ENCODE peak calls at places on chromosomes 7 and 10, in eight cellular contexts. Q is mammary epithelial cell, H is lower lobe of right lung, T is lung, F is hepatocyte, X is mesendoderm, S is left ventricle myocardium inferior, B is prostate gland. V is an unnamed sample. For H3K4me1 and H3K36me3, the result is how much of the 10 kb centered on the place peaks cover.

GRCh38 chr7:10205690-10206089 is 768.0 kb upstream of the PHF14 start:
- DNase-seq in H (no peak), B (no peak), F (no peak), T (no peak), S (no peak), X (no peak), Q (no peak), V (no peak)

GRCh38 chr10:73586583-73586984 is 4.6 kb downstream of the USP54 start:
- DNase-seq in T (no peak), S (no peak), F (peak), B (peak), X (no peak), H (no peak), Q (peak), V (no peak)

GRCh38 chr7:120273476-120273975 is 551 bp downstream of the KCND2 start:
- DNase-seq in B (no peak), F (peak), X (peak), S (peak), T (no peak), Q (peak), H (peak), V (no peak)

GRCh38 chr7:154627571-154628290 is 375.2 kb downstream of the PAXIP1 start:
- DNase-seq in F (no peak), Q (no peak), S (no peak), T (no peak), H (no peak), X (peak), B (no peak), V (no peak)

GRCh38 chr10:91090761-91091529 is 129.5 kb upstream of the PCGF5 start:
- DNase-seq in X (no peak), B (no peak), F (no peak), Q (no peak), S (no peak), T (no peak), H (no peak), V (no peak)

GRCh38 chr10:131184503-131184902 is 127.0 kb downstream of the TCERG1L start:
- DNase-seq in T (no peak), Q (no peak), H (no peak), F (no peak), X (no peak), S (no peak), B (no peak), V (no peak)

GRCh38 chr7:136693166-136694119 is 175.0 kb upstream of the CHRM2 start:
- DNase-seq in Q (no peak), F (no peak), X (no peak), S (no peak), H (no peak), T (no peak), B (no peak), V (no peak)

GRCh38 chr7:128909605-128910568 is 622 bp downstream of the KCP start:
- DNase-seq in F (peak), T (no peak), X (peak), H (no peak), Q (no peak), S (no peak), B (no peak), V (peak)

GRCh38 chr10:2464476-2464875 is 602.9 kb upstream of the PFKP start:
- DNase-seq in H (no peak), S (no peak), F (no peak), X (no peak), Q (no peak), T (no peak), B (no peak), V (no peak)

GRCh38 chr10:84762754-84763394 is 434.5 kb downstream of the CCSER2 start:
- DNase-seq in T (no peak), X (peak), S (no peak), H (no peak), F (no peak), Q (no peak), B (no peak), V (no peak)

GRCh38 chr10:3239066-3239919 is 66.7 kb upstream of the PITRM1 start:
- DNase-seq in Q (peak), T (peak), X (peak), F (peak), B (peak), S (peak), H (peak), V (peak)

GRCh38 chr10:24214762-24215161 is 5.8 kb downstream of the KIAA1217 start:
- DNase-seq in Q (no peak), H (peak), S (no peak), F (no peak), T (peak), B (no peak), X (no peak), V (peak)

GRCh38 chr7:94001396-94001795 is 2.8 kb downstream of the BET1 start:
- DNase-seq in T (no peak), B (no peak), F (no peak), X (no peak), Q (peak), H (no peak), S (no peak), V (no peak)

GRCh38 chr7:39741942-39742623 is 118.7 kb downstream of the RALA start:
- DNase-seq in X (peak), T (no peak), F (peak), B (no peak), H (peak), S (peak), Q (peak), V (peak)

GRCh38 chr10:70528726-70529362 is 50.3 kb downstream of the PALD1 start:
- DNase-seq in T (no peak), S (no peak), B (no peak), Q (peak), F (no peak), X (peak), H (no peak), V (peak)

GRCh38 chr7:127751062-127751722 is 99.2 kb downstream of the SND1 start:
- DNase-seq in X (no peak), T (no peak), H (no peak), F (no peak), S (no peak), Q (peak), B (no peak), V (no peak)

GRCh38 chr10:31390804-31391203 is 71.8 kb downstream of the ZEB1 start:
- DNase-seq in H (no peak), Q (peak), B (no peak), T (no peak), F (no peak), X (no peak), S (no peak), V (no peak)

GRCh38 chr7:138006106-138006505 is 4.2 kb upstream of the CREB3L2 start:
- DNase-seq in Q (no peak), S (no peak), T (no peak), X (no peak), H (no peak), F (no peak), B (no peak), V (no peak)

GRCh38 chr7:149468208-149468607 is 7.3 kb upstream of the ZNF777 start:
- DNase-seq in Q (peak), X (no peak), S (no peak), B (no peak), F (no peak), H (no peak), T (no peak), V (no peak)

GRCh38 chr10:123442901-123443300 is 223.3 kb upstream of the GPR26 start:
- DNase-seq in Q (no peak), T (no peak), X (no peak), F (no peak), H (no peak), S (no peak), B (no peak), V (no peak)

GRCh38 chr7:106774768-106775551 is 90.1 kb upstream of the PIK3CG start:
- DNase-seq in B (no peak), Q (no peak), F (no peak), S (no peak), H (peak), T (peak), X (peak), V (no peak)

GRCh38 chr7:135714534-135715009 is 13.4 kb downstream of the SLC13A4 start:
- DNase-seq in Q (peak), T (no peak), H (no peak), S (no peak), X (peak), F (peak), B (no peak), V (peak)

GRCh38 chr10:101564490-101564991 is 23.5 kb downstream of the POLL start:
- DNase-seq in Q (no peak), S (no peak), B (no peak), T (no peak), F (no peak), X (no peak), H (no peak), V (no peak)

GRCh38 chr7:135265637-135266036 is 32.0 kb downstream of the STRA8 start:
- DNase-seq in B (no peak), X (no peak), F (no peak), T (no peak), H (no peak), Q (no peak), S (no peak), V (no peak)

GRCh38 chr7:129240119-129240815 is 15.4 kb downstream of the AHCYL2 start:
- DNase-seq in Q (peak), B (no peak), T (no peak), X (no peak), F (no peak), S (no peak), H (no peak), V (no peak)

GRCh38 chr10:76255241-76255640 is 823.8 kb downstream of the LRMDA start:
- DNase-seq in S (no peak), Q (no peak), T (no peak), B (no peak), X (no peak), H (no peak), F (no peak), V (no peak)

GRCh38 chr7:130923930-130924329 is 189.9 kb upstream of the KLF14 start:
- DNase-seq in S (no peak), Q (no peak), H (no peak), B (no peak), F (no peak), X (no peak), T (no peak), V (no peak)

GRCh38 chr10:73577788-73578187 is 13.4 kb downstream of the USP54 start:
- DNase-seq in F (peak), S (peak), X (peak), T (peak), H (peak), B (peak), Q (peak), V (no peak)

GRCh38 chr7:72080865-72081264 is 331.3 kb downstream of the CALN1 start:
- DNase-seq in Q (no peak), H (no peak), X (no peak), B (no peak), T (no peak), F (no peak), S (no peak), V (no peak)

GRCh38 chr10:74337330-74338016 is 186.5 kb downstream of the ADK start:
- DNase-seq in S (no peak), F (no peak), T (no peak), Q (peak), H (no peak), X (no peak), B (no peak), V (no peak)

GRCh38 chr10:71218046-71218832 is 5.9 kb downstream of the UNC5B start:
- DNase-seq in S (no peak), X (peak), H (no peak), B (no peak), T (no peak), Q (peak), F (no peak), V (no peak)

GRCh38 chr10:5611899-5612680 is 54.3 kb downstream of the ASB13 start:
- DNase-seq in H (peak), X (no peak), S (no peak), Q (no peak), B (no peak), F (no peak), T (no peak), V (peak)

GRCh38 chr10:77712207-77712606 is 74.6 kb upstream of the KCNMA1 start:
- DNase-seq in Q (no peak), F (no peak), B (no peak), S (no peak), H (no peak), T (no peak), X (peak), V (no peak)
- H3K4me1 ChIP-seq in Q (under half), F (under half), B (under half), S (under half), H (under half), T (under half), X (under half), V (under half)

GRCh38 chr7:125830743-125831142 is 901.1 kb upstream of the POT1 start:
- DNase-seq in S (no peak), Q (no peak), T (no peak), B (no peak), H (no peak), X (no peak), F (no peak), V (no peak)
- H3K36me3 ChIP-seq in S (under half), Q (under half), T (under half), B (under half), H (under half), X (under half), F (under half), V (under half)

GRCh38 chr10:132448248-132448731 is 51.3 kb downstream of the PWWP2B start:
- DNase-seq in B (no peak), S (peak), H (peak), Q (peak), X (peak), F (peak), T (peak), V (no peak)
- H3K4me3 ChIP-seq in B (no peak), S (no peak), H (no peak), Q (no peak), X (no peak), F (no peak), T (no peak), V (no peak)

DNA sequence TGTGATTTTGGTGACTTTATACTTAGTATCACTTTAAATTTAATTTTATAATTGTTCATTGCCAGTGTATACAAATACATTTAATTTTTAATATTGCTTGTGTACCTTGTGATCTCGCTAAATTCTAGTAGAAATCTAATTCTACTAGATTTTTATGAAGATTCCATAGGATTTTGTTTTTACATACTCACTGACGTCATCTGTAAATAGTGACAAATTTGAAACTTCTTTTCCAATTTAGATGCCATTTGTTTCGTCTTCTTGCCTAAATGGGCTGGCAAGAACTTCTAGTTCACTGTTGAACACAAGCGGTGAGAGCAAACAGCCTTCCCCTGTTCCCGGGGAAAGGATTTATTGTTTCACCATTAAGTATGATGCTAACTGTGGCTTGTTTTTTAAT is 17.3 kb upstream of the PNLIPRP3 start:
- DNase-seq in Q (no peak), S (no peak), X (no peak), T (no peak), F (no peak), B (no peak), H (no peak), V (no peak)
- H3K4me1 ChIP-seq in Q (under half), S (under half), X (under half), T (under half), F (under half), B (under half), H (under half), V (under half)

DNA sequence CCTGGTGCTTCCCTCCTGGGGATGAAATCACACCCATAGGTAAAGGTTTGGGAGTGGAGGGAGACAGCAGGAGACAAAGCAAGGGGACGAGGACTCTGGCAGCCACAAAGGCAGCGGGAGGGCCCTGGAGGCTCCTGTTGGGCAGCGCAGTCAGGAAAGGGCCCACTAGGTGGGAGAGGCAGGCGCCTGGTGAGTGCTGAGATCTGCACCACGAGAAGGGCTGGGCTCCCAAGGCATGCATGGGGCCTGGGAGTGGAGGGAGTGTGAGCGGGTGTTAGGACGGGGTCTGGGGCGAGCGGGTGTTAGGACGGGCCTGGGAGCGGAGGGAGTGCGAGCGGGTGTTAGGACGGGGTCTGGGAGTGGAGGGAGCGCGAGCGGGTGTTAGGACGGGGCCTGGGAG is 13.0 kb downstream of the GET4 start:
- DNase-seq in F (no peak), Q (no peak), X (peak), S (no peak), T (no peak), B (no peak), H (no peak), V (no peak)
- H3K36me3 ChIP-seq in F (under half), Q (under half), X (under half), S (half or more), T (under half), B (under half), H (half or more), V (under half)

GRCh38 chr7:159031135-159031701 is 113.4 kb downstream of the VIPR2 start:
- DNase-seq in B (peak), S (peak), T (peak), Q (no peak), X (peak), F (no peak), H (no peak), V (no peak)
- H3K4me3 ChIP-seq in B (peak), S (peak), T (no peak), Q (no peak), X (peak), F (peak), H (peak), V (no peak)

GRCh38 chr7:101112233-101112632 is 14.7 kb upstream of the SERPINE1 start:
- DNase-seq in Q (no peak), F (no peak), H (no peak), X (no peak), S (peak), B (no peak), T (no peak), V (no peak)

GRCh38 chr7:101115215-101115614 is 11.7 kb upstream of the SERPINE1 start:
- DNase-seq in X (no peak), Q (no peak), B (no peak), F (no peak), T (no peak), H (no peak), S (no peak), V (no peak)

GRCh38 chr7:101116898-101117297 is 10.0 kb upstream of the SERPINE1 start:
- DNase-seq in Q (no peak), T (no peak), B (no peak), F (no peak), H (no peak), X (no peak), S (no peak), V (no peak)

GRCh38 chr7:101113860-101114259 is 13.0 kb upstream of the SERPINE1 start:
- DNase-seq in F (no peak), S (no peak), X (no peak), B (no peak), T (no peak), Q (no peak), H (no peak), V (no peak)

DNA sequence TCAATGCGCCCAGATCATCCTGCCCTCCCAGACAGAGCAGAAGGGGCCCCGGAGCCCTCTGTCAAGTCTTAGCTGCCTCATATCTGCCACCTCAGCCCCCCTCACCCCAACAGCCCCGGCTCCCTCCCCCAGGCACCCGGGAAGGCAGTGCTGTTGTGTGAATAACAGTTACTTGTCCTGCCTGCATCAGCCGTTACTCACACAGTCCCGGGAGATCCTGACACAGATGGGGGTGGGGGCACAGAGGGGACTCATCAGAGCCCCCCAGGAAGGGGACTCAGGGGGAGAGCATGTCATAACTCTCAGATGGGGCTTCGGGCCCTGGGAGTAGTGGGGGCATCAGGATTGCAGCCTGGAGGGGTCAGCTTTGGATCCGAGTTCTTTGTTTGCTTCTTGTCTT is 12.4 kb upstream of the SERPINE1 start:
- DNase-seq in F (no peak), X (no peak), B (no peak), T (no peak), S (no peak), H (no peak), Q (no peak), V (no peak)
- H3K4me1 ChIP-seq in F (under half), X (under half), B (under half), T (under half), S (under half), H (under half), Q (under half), V (under half)

DNA sequence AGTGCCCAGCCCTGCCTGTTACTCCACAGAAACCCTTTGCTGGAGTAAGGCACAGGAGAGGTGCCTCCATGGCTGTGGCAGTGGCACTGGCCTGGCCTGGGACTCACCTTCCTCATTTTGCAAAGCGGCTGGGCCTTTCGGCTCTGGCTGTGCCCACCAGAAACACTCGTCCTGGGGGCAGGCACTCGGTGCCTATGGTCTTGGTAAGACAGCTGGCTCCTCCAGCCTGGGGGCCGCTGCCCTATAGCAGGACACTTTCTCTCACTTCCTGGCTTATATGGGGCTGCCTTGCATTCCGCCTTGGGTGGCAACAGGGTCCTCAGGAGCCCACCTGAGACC is 13.2 kb downstream of the ZMIZ1 start:
- DNase-seq in T (no peak), Q (no peak), H (no peak), X (no peak), B (no peak), F (no peak), S (no peak), V (no peak)
- H3K36me3 ChIP-seq in T (under half), Q (under half), H (under half), X (under half), B (under half), F (under half), S (under half), V (under half)

GRCh38 chr7:157140118-157140905 is 1.6 kb downstream of the UBE3C start:
- DNase-seq in S (no peak), T (peak), F (no peak), Q (no peak), H (no peak), X (no peak), B (no peak), V (no peak)
- H3K4me3 ChIP-seq in S (peak), T (no peak), F (peak), Q (peak), H (peak), X (peak), B (peak), V (peak)

DNA sequence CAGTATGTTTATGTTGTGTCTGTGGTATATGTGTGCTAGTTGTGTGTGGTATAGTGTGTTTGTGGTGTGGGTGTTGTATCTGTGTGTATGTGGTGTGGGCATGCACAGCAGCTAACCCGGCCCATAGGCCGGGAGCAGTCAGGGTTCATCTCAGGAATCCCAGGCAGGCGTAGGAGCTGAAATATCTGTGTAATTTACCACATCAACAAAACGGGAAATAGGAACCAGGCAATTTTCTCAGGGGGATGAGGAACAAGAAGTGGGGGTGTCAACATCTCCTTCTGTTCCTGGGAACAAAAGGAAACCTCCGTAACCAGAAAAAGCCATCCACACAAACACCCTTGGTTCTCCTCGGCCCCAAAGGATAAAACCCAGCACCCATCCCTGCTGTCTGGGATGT is 24.5 kb upstream of the ZNF488 start:
- DNase-seq in Q (no peak), S (no peak), H (no peak), F (no peak), B (no peak), X (no peak), T (no peak), V (no peak)
- H3K4me1 ChIP-seq in Q (under half), S (under half), H (under half), F (under half), B (under half), X (under half), T (under half), V (under half)

V was measured in SJCRH30.